ENCODE peak calls at places on chromosomes 6 and 20, in seven cellular contexts. J, O, S, C, I, V and T are unnamed samples.

GRCh38 chr6:43644940-43645612 is at the start of gene RSPH9:
- DNase-seq in J (peak), O (peak), V (peak), I (no peak), S (peak), C (peak), T (no peak)

GRCh38 chr20:41830702-41831101 is 212.5 kb upstream of the CHD6 start:
- DNase-seq in J (no peak), S (no peak), I (no peak), O (no peak), V (no peak), C (no peak), T (no peak)

GRCh38 chr6:151084275-151084674 is 155.5 kb upstream of the AKAP12 start:
- DNase-seq in J (no peak), I (no peak), C (no peak), V (no peak), O (no peak), S (no peak), T (no peak)

GRCh38 chr20:23435675-23436539 is 3.6 kb upstream of the CSTL1 start:
- DNase-seq in C (no peak), O (no peak), S (no peak), J (no peak), V (peak), I (no peak), T (no peak)

GRCh38 chr6:108799791-108800190 is 48.4 kb upstream of the ARMC2 start:
- DNase-seq in I (no peak), J (no peak), O (no peak), V (no peak), S (no peak), C (no peak), T (no peak)

GRCh38 chr6:53418288-53418687 is 69.5 kb upstream of the ELOVL5 start:
- DNase-seq in J (no peak), V (no peak), O (no peak), C (no peak), I (no peak), S (no peak), T (no peak)

GRCh38 chr6:163442336-163442735 is 27.8 kb downstream of the QKI start:
- DNase-seq in C (no peak), V (no peak), J (no peak), S (no peak), O (no peak), I (no peak), T (no peak)

GRCh38 chr6:166173292-166173951 is 5.8 kb upstream of the TBXT start:
- DNase-seq in I (no peak), C (no peak), S (no peak), O (no peak), V (no peak), J (no peak), T (no peak)

GRCh38 chr6:25485820-25486559 is 166.0 kb upstream of the SCGN start:
- DNase-seq in O (no peak), J (no peak), I (no peak), V (peak), C (no peak), S (no peak), T (no peak)

GRCh38 chr6:82097676-82098075 is 149.9 kb downstream of the IBTK start:
- DNase-seq in V (no peak), J (no peak), S (no peak), O (no peak), I (no peak), C (no peak), T (no peak)

GRCh38 chr6:151351146-151351700 is 40.1 kb downstream of the ZBTB2 start:
- DNase-seq in I (no peak), C (no peak), J (no peak), O (no peak), S (no peak), V (no peak), T (no peak)